ENCODE peak calls at places on chromosome 6, in eight cellular contexts. R is stomach, O is hepatocyte, A is neural progenitor cell, N is thoracic aorta, G is HFF-Myc, P is mammary epithelial cell, D is adrenal gland. T is an unnamed sample.

GRCh38 chr6:107116328-107116892 is 1.1 kb upstream of the BEND3 start:
- DNase-seq in R (peak; percentile 57), O (peak; percentile 58), A (peak; percentile 67), N (no peak), G (no peak), P (peak; percentile 16), D (peak; percentile 24), T (peak; percentile 62)

GRCh38 chr6:17972074-17972966 is 15.1 kb downstream of the KIF13A start:
- DNase-seq in R (no peak), O (no peak), A (no peak), N (no peak), G (no peak), P (no peak), D (no peak), T (no peak)

GRCh38 chr6:138246650-138247440 is 28.6 kb upstream of the PBOV1 start:
- DNase-seq in R (no peak), O (no peak), A (no peak), N (no peak), G (no peak), P (peak; percentile 5), D (no peak), T (no peak)

GRCh38 chr6:79824231-79824630 is 123.1 kb downstream of the ELOVL4 start:
- DNase-seq in R (no peak), O (no peak), A (no peak), N (no peak), G (no peak), P (peak; percentile 12), D (no peak), T (peak; percentile 56)

GRCh38 chr6:158328446-158328845 is 16.2 kb downstream of the TULP4 start:
- DNase-seq in R (no peak), O (no peak), A (no peak), N (no peak), G (no peak), P (no peak), D (no peak), T (no peak)

GRCh38 chr6:136846046-136846445 is 23.7 kb downstream of the PEX7 start:
- DNase-seq in R (peak; percentile 43), O (peak; percentile 66), A (peak; percentile 61), N (no peak), G (no peak), P (peak; percentile 29), D (peak; percentile 57), T (peak; percentile 75)

GRCh38 chr6:144266091-144266649 is 19.0 kb upstream of the UTRN start:
- DNase-seq in R (peak; percentile 29), O (peak; percentile 40), A (peak; percentile 71), N (peak; percentile 27), G (peak; percentile 63), P (no peak), D (no peak), T (peak; percentile 94)

GRCh38 chr6:107658920-107659879 is 164.9 kb downstream of the SCML4 start:
- DNase-seq in R (no peak), O (no peak), A (no peak), N (no peak), G (no peak), P (no peak), D (no peak), T (peak; percentile 55)

GRCh38 chr6:14728396-14729024 is 517.4 kb upstream of the JARID2 start:
- DNase-seq in R (no peak), O (no peak), A (no peak), N (no peak), G (no peak), P (peak; percentile 29), D (peak; percentile 45), T (peak; percentile 64)

GRCh38 chr6:287500-287883 is 4.8 kb upstream of the DUSP22 start:
- DNase-seq in R (no peak), O (no peak), A (no peak), N (no peak), G (no peak), P (no peak), D (no peak), T (no peak)

GRCh38 chr6:3990692-3991491 is 88.0 kb downstream of the FAM217A start:
- DNase-seq in R (peak; percentile 88), O (peak; percentile 94), A (peak; percentile 83), N (peak; percentile 83), G (peak; percentile 80), P (peak; percentile 77), D (peak; percentile 83), T (peak; percentile 82)

GRCh38 chr6:42313941-42314570 is 96.4 kb upstream of the MRPS10 start:
- DNase-seq in R (no peak), O (peak; percentile 21), A (no peak), N (no peak), G (no peak), P (no peak), D (no peak), T (no peak)

GRCh38 chr6:15628499-15629131 is 34.2 kb downstream of the DTNBP1 start:
- DNase-seq in R (no peak), O (peak; percentile 8), A (no peak), N (no peak), G (peak; percentile 12), P (peak; percentile 71), D (no peak), T (peak; percentile 74)

GRCh38 chr6:144885817-144886216 is 600.7 kb downstream of the UTRN start:
- DNase-seq in R (no peak), O (no peak), A (no peak), N (no peak), G (no peak), P (no peak), D (no peak), T (no peak)

GRCh38 chr6:151071295-151071694 is 168.5 kb upstream of the AKAP12 start:
- DNase-seq in R (no peak), O (no peak), A (no peak), N (peak; percentile 39), G (no peak), P (no peak), D (peak; percentile 31), T (no peak)

GRCh38 chr6:150813993-150814359 is 51.5 kb upstream of the MTHFD1L start:
- DNase-seq in R (no peak), O (peak; percentile 13), A (no peak), N (no peak), G (no peak), P (peak; percentile 90), D (no peak), T (peak; percentile 94)

GRCh38 chr6:160519603-160520042 is 144.5 kb downstream of the LPA start:
- DNase-seq in R (no peak), O (no peak), A (no peak), N (no peak), G (no peak), P (peak; percentile 51), D (no peak), T (peak; percentile 70)
- TF ChIP-seq CTCF in R (no peak), O (no peak), A (peak; percentile 98), N (peak; percentile 84), G (peak; percentile 92), P (peak; percentile 92), D (peak; percentile 94), T (peak; percentile 88)

GRCh38 chr6:142014515-142014914 is 118.2 kb upstream of the GJE1 start:
- DNase-seq in R (no peak), O (no peak), A (no peak), N (no peak), G (peak; percentile 70), P (peak; percentile 78), D (no peak), T (peak; percentile 91)
- H3K4me3 ChIP-seq in R (no peak overlapping the region), O (no peak overlapping the region), A (peak overlapping the region; percentile 4), N (peak overlapping the region; percentile 36), G (no peak overlapping the region), P (peak overlapping the region; percentile 19), D (no peak overlapping the region), T (no peak overlapping the region)

GRCh38 chr6:89661559-89661958 is 23.0 kb upstream of the LYRM2 start:
- DNase-seq in R (no peak), O (no peak), A (no peak), N (no peak), G (no peak), P (no peak), D (no peak), T (no peak)
- TF ChIP-seq CTCF in R (no peak), O (no peak), A (no peak), N (no peak), G (no peak), P (no peak), D (no peak), T (no peak)

DNA sequence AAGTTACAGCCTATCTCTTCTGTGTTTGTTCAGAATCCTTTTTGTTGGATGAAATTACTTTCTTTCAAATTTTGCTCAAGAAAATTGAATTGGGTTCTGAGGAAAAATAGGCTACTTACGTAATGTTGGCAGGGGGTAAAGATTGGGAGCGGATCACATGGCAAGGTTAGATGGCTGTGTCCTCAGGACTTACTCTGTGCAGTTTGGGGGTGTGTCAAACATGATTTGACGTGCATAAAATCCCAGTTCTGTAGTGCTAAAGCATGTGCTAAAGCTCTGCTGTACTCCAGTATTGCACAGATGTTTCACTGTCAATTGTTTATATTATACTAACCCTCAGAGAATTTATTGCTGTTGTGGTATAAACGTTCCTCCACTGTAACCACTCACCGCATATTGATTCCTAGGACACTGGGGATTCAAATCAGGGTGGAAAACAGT is 2.6 kb downstream of the NT5E start:
- DNase-seq in R (no peak), O (no peak), A (no peak), N (no peak), G (peak; percentile 90), P (no peak), D (no peak), T (peak; percentile 53)
- H3K4me3 ChIP-seq in R (no peak overlapping the region), O (no peak overlapping the region), A (no peak overlapping the region), N (peak overlapping the region; percentile 81), G (peak overlapping the region; percentile 63), P (peak overlapping the region; percentile 75), D (no peak overlapping the region), T (no peak overlapping the region)

T was measured in epithelial cell of esophagus.